ENCODE peak calls at places on chromosomes 4 and X, in ten cellular contexts. Y, U, M, Z, D, Q, B, I, S and A are unnamed samples.

GRCh38 chr4:101961144-101961543 is 170.6 kb downstream of the BANK1 start:
- DNase-seq in B (no peak), Z (no peak), Y (no peak), S (peak), Q (no peak), U (no peak), D (no peak), I (no peak), M (no peak), A (no peak)

GRCh38 chrX:13489451-13489850 is 80.0 kb upstream of the EGFL6 start:
- DNase-seq in D (peak), M (no peak), Q (no peak), I (no peak), B (peak), U (no peak), S (peak), Z (no peak), Y (no peak), A (no peak)

GRCh38 chr4:174709531-174709930 is 119.5 kb downstream of the GLRA3 start:
- DNase-seq in B (peak), Y (no peak), Z (no peak), M (no peak), S (no peak), D (no peak), U (no peak), Q (no peak), I (no peak), A (no peak)

GRCh38 chr4:143514432-143514831 is 930 bp downstream of the SMARCA5 start:
- DNase-seq in U (no peak), S (peak), M (peak), Q (no peak), Z (peak), B (peak), I (peak), Y (no peak), D (peak), A (peak)

GRCh38 chr4:162791321-162791720 is 375.4 kb downstream of the NAF1 start:
- DNase-seq in Z (no peak), M (no peak), U (no peak), I (no peak), Y (no peak), B (no peak), D (no peak), Q (no peak), S (no peak), A (no peak)

GRCh38 chr4:54099287-54099958 is 540 bp upstream of the GSX2 start:
- DNase-seq in Z (no peak), Q (no peak), D (no peak), U (no peak), S (peak), Y (no peak), M (peak), I (peak), B (no peak), A (no peak)

GRCh38 chrX:30513284-30513683 is 64.3 kb downstream of the TASL start:
- DNase-seq in B (peak), D (no peak), Y (no peak), I (no peak), Z (peak), M (no peak), U (no peak), Q (no peak), S (peak), A (no peak)

GRCh38 chr4:30956891-30957290 is 236.7 kb downstream of the PCDH7 start:
- DNase-seq in S (no peak), I (no peak), B (no peak), Z (no peak), M (no peak), Q (no peak), U (no peak), Y (no peak), D (no peak), A (no peak)

GRCh38 chr4:185013715-185014114 is 4.6 kb upstream of the HELT start:
- DNase-seq in Z (no peak), Q (no peak), S (no peak), B (no peak), Y (no peak), D (no peak), M (no peak), I (no peak), U (no peak), A (no peak)

GRCh38 chrX:8034058-8034457 is 106.8 kb upstream of the PNPLA4 start:
- DNase-seq in D (no peak), S (no peak), Q (no peak), Y (no peak), Z (no peak), I (no peak), B (no peak), M (peak), U (no peak), A (no peak)

GRCh38 chrX:130094712-130095111 is 15.6 kb downstream of the ELF4 start:
- DNase-seq in B (no peak), Q (no peak), Z (no peak), D (no peak), S (no peak), I (no peak), M (no peak), Y (no peak), U (no peak), A (no peak)

GRCh38 chr4:141028024-141028529 is 105.2 kb downstream of the RNF150 start:
- DNase-seq in I (no peak), M (no peak), D (peak), Y (no peak), Z (no peak), U (no peak), B (peak), Q (no peak), S (no peak), A (no peak)

GRCh38 chr4:128288689-128289106 is 1.1 kb upstream of the PGRMC2 start:
- DNase-seq in U (peak), Q (peak), I (no peak), Z (peak), Y (no peak), S (peak), D (peak), B (peak), M (no peak), A (no peak)